ENCODE peak calls at places on chromosomes 7 and 10, in four cellular contexts. Q is A549, S is HEK293T, C is SIG-M5. X is an unnamed sample.

GRCh38 chr7:774161-775109 is 47.4 kb upstream of the PRKAR1B start:
- DNase-seq in S (peak; percentile 79), C (no peak), Q (peak; percentile 53), X (peak; percentile 41)

GRCh38 chr10:70743430-70743788 is 41.8 kb downstream of the TBATA start:
- DNase-seq in Q (no peak), C (no peak), S (no peak), X (no peak)

GRCh38 chr7:6409991-6410693 is 37.6 kb downstream of the DAGLB start:
- DNase-seq in S (no peak), C (no peak), Q (no peak), X (no peak)

GRCh38 chr7:130367088-130367755 is 13.1 kb upstream of the CPA1 start:
- DNase-seq in S (no peak), C (no peak), Q (no peak), X (no peak)

GRCh38 chr10:110498087-110498981 is 627 bp downstream of the DUSP5 start:
- DNase-seq in Q (peak; percentile 56), S (peak; percentile 51), C (no peak), X (no peak)

GRCh38 chr10:21134645-21135395 is 237.7 kb upstream of the NEBL start:
- DNase-seq in S (no peak), Q (peak; percentile 81), C (no peak), X (no peak)

GRCh38 chr10:46237815-46238510 is 48.8 kb upstream of the ANTXRL start:
- DNase-seq in Q (no peak), S (no peak), C (no peak), X (no peak)

GRCh38 chr7:514651-515598 is 4.7 kb downstream of the PDGFA start:
- DNase-seq in S (no peak), Q (no peak), C (no peak), X (peak; percentile 14)

X was measured in caudate nucleus.